ENCODE peak calls at places on chromosomes 16 and 17, in ten cellular contexts. Z is T-helper 2 cell; M is amygdala; P is iris pigment epithelial cell; D is T-cell; O is EL; W is AG04450; V is activated T-cell treated with anti-CD3 and anti-CD28 coated beads for 24 hours; E is mucosa of descending colon; A is stimulated activated naive B cell treated with anti-CD40 and anti-IgM and Interleukin-4, amounts not matched to agents 10 μg/mL and 1 μg/mL and 100 μg/mL, for 72 hours. C is an unnamed sample.

GRCh38 chr17:42122371-42123303 is at the start of gene HSPB9:
- DNase-seq in Z (no peak), M (no peak), P (no peak), D (no peak), O (no peak), W (no peak), V (no peak), E (peak), A (no peak), C (no peak)

GRCh38 chr16:89737341-89738071 is 16.2 kb downstream of the ZNF276 start:
- DNase-seq in Z (peak), M (no peak), P (no peak), D (peak), O (no peak), W (no peak), V (peak), E (no peak), A (no peak), C (peak)

GRCh38 chr17:35871415-35871814 is 2.7 kb upstream of the HEATR9 start:
- DNase-seq in Z (peak), M (no peak), P (no peak), D (no peak), O (no peak), W (no peak), V (no peak), E (no peak), A (no peak), C (no peak)

GRCh38 chr17:37720989-37721388 is 23.9 kb downstream of the HNF1B start:
- DNase-seq in Z (no peak), M (no peak), P (no peak), D (no peak), O (no peak), W (no peak), V (no peak), E (peak), A (no peak), C (no peak)

GRCh38 chr16:81214745-81215166 is 23.7 kb upstream of the BCO1 start:
- DNase-seq in Z (no peak), M (no peak), P (peak), D (no peak), O (peak), W (no peak), V (no peak), E (peak), A (no peak), C (no peak)

GRCh38 chr16:3492356-3492755 is 2.9 kb downstream of the C16orf90 start:
- DNase-seq in Z (no peak), M (no peak), P (no peak), D (no peak), O (no peak), W (no peak), V (no peak), E (no peak), A (no peak), C (no peak)

GRCh38 chr17:1153795-1154546 is 25.8 kb downstream of the ABR start:
- DNase-seq in Z (no peak), M (peak), P (peak), D (no peak), O (peak), W (peak), V (no peak), E (no peak), A (no peak), C (no peak)

GRCh38 chr17:74777884-74778490 is 1.8 kb upstream of the NAT9 start:
- DNase-seq in Z (no peak), M (no peak), P (no peak), D (no peak), O (no peak), W (no peak), V (no peak), E (no peak), A (no peak), C (no peak)

GRCh38 chr16:75206749-75207451 is at the start of gene CTRB2:
- DNase-seq in Z (no peak), M (no peak), P (no peak), D (no peak), O (no peak), W (no peak), V (no peak), E (no peak), A (no peak), C (no peak)

C was measured in T-helper 17 cell.